ENCODE peak calls at places on chromosomes 3 and 15, in five cellular contexts. K is upper lobe of right lung, R is endothelial cell of umbilical vein, F is pancreas, Q is tibial artery. C is an unnamed sample. For H3K4me1, the result is how much of the 10 kb centered on the place peaks cover.

GRCh38 chr3:2390926-2391532 is 292.4 kb downstream of the CNTN4 start:
- DNase-seq in F (no peak), R (no peak), Q (no peak), K (no peak), C (no peak)

GRCh38 chr3:140972833-140973232 is 31.2 kb downstream of the SLC25A36 start:
- DNase-seq in K (no peak), F (no peak), Q (no peak), R (peak), C (no peak)

GRCh38 chr3:134312873-134313838 is 61.1 kb downstream of the AMOTL2 start:
- DNase-seq in R (peak), F (peak), K (peak), Q (peak), C (peak)

GRCh38 chr3:40290396-40290795 is 19.1 kb upstream of the EIF1B start:
- DNase-seq in F (no peak), K (no peak), R (no peak), Q (no peak), C (peak)

GRCh38 chr3:129694228-129694627 is 87.8 kb upstream of the PLXND1 start:
- DNase-seq in Q (no peak), R (no peak), F (no peak), K (no peak), C (no peak)

GRCh38 chr3:61358364-61358763 is 107.1 kb upstream of the FHIT start:
- DNase-seq in F (peak), Q (peak), R (no peak), K (peak), C (peak)

GRCh38 chr3:111471851-111472250 is 70.1 kb upstream of the CD96 start:
- DNase-seq in Q (no peak), R (no peak), K (no peak), F (no peak), C (no peak)

GRCh38 chr3:13598926-13599886 is 50.3 kb downstream of the FBLN2 start:
- DNase-seq in F (peak), R (no peak), K (no peak), Q (no peak), C (no peak)

GRCh38 chr3:120614765-120615164 is 18.6 kb downstream of the NDUFB4 start:
- DNase-seq in R (no peak), F (no peak), K (no peak), Q (no peak), C (no peak)

GRCh38 chr3:127997961-127998360 is 54.3 kb upstream of the SEC61A1 start:
- DNase-seq in R (no peak), K (no peak), Q (no peak), F (no peak), C (no peak)

GRCh38 chr15:53351373-53351772 is 408.1 kb downstream of the WDR72 start:
- DNase-seq in K (no peak), Q (no peak), F (no peak), R (no peak), C (no peak)

GRCh38 chr15:70113304-70113700 is 15.6 kb upstream of the TLE3 start:
- DNase-seq in K (peak), F (no peak), Q (peak), R (peak), C (peak)

GRCh38 chr3:155079795-155080546 is at the start of gene MME:
- DNase-seq in R (peak), K (peak), F (no peak), Q (no peak), C (peak)

GRCh38 chr3:151903501-151903991 is 30.1 kb downstream of the SUCNR1 start:
- DNase-seq in K (no peak), F (no peak), R (peak), Q (no peak), C (no peak)

GRCh38 chr3:106157411-106157810 is 288.6 kb upstream of the CBLB start:
- DNase-seq in F (no peak), R (no peak), K (no peak), Q (no peak), C (no peak)

GRCh38 chr3:73540969-73541740 is 83.6 kb downstream of the PDZRN3 start:
- DNase-seq in K (no peak), F (no peak), R (no peak), Q (no peak), C (no peak)

GRCh38 chr3:124519844-124520243 is 210.4 kb upstream of the UMPS start:
- DNase-seq in F (no peak), Q (no peak), R (no peak), K (no peak), C (no peak)

GRCh38 chr3:65548848-65549625 is 489.7 kb downstream of the MAGI1 start:
- DNase-seq in Q (no peak), R (no peak), K (no peak), F (no peak), C (peak)
- H3K4me3 ChIP-seq in Q (peak), R (peak), K (peak), F (peak), C (peak)

DNA sequence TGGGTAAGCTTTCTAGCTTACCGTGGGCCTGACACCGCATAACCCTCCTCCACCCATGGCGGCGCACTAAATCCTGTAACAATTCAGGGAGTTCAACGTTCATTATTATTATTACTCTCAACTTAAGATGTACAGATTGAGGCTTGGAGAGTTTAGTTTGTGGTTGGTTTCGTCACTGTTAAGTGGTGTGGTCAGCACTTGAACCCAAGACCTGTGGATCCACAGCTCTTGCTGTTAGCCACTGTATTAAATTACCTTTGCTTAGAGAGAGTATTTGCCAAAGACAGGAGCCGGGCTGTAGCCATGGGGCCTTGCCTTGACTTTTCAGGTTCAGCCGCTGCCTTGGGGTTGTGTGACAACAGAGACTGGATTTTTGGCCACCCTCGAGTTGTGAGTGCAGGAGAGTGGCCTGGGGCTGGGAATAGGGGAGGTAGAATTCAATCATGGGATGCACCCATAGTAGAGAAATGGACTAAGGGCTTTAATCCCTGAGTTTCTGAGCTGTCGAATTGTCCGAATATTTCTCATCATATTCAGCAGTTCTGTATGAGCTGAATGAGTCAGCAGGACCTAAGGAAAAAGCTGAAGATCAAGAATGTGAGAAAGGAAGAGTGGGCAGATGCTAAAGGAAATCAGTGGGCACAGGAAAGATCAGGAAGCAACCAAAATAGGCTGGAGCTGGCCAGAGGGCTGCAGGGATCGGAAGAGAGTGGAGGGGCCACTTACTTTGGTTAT is 44.6 kb upstream of the SACM1L start:
- DNase-seq in R (peak), Q (no peak), F (no peak), K (no peak), C (no peak)
- H3K4me1 ChIP-seq in R (half or more), Q (half or more), F (under half), K (half or more), C (half or more)

GRCh38 chr15:75828429-75828828 is 14.8 kb upstream of the UBE2Q2 start:
- DNase-seq in Q (no peak), F (no peak), K (no peak), R (no peak), C (no peak)

GRCh38 chr15:75830910-75831805 is 12.1 kb upstream of the UBE2Q2 start:
- DNase-seq in K (no peak), F (no peak), R (no peak), Q (no peak), C (no peak)

GRCh38 chr15:75831806-75832102 is 11.5 kb upstream of the UBE2Q2 start:
- DNase-seq in Q (no peak), F (no peak), R (no peak), K (no peak), C (no peak)

GRCh38 chr15:75823860-75824613 is 19.2 kb upstream of the UBE2Q2 start:
- DNase-seq in Q (no peak), K (no peak), R (peak), F (no peak), C (no peak)

DNA sequence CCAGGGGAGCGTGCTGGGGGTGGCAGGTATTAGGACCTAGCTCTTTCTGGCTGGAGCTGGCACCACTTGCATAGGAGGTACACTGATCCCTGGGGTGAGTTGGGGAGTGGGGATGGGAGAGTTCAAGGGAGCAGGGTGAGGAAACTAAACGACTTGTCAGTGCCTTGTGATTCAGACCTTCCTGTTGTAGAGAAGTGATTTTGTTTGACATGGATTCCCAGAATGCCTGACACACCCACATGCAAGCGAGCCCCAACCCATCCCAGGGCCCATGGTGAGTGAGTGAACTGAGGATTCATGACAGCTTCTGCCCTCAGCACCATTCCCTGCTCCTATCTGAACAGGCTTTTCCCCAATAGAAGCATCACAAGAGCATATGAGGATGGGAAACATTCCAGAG is 15.6 kb upstream of the UBE2Q2 start:
- DNase-seq in R (no peak), Q (no peak), F (no peak), K (no peak), C (no peak)
- H3K4me3 ChIP-seq in R (no peak), Q (no peak), F (no peak), K (no peak), C (no peak)

GRCh38 chr3:126306397-126306796 is 50.8 kb downstream of the KLF15 start:
- DNase-seq in F (no peak), Q (no peak), R (no peak), K (no peak), C (no peak)

GRCh38 chr3:126309162-126309561 is 48.0 kb downstream of the KLF15 start:
- DNase-seq in Q (no peak), F (no peak), K (no peak), R (no peak), C (no peak)

GRCh38 chr3:126308394-126309125 is 48.6 kb downstream of the KLF15 start:
- DNase-seq in F (no peak), Q (peak), K (no peak), R (no peak), C (no peak)

GRCh38 chr3:126307083-126307482 is 50.1 kb downstream of the KLF15 start:
- DNase-seq in K (no peak), Q (peak), R (no peak), F (no peak), C (no peak)

GRCh38 chr3:126307591-126308393 is 49.4 kb downstream of the KLF15 start:
- DNase-seq in R (no peak), F (no peak), Q (peak), K (no peak), C (no peak)
- H3K4me1 ChIP-seq in R (under half), F (under half), Q (under half), K (under half), C (under half)

DNA sequence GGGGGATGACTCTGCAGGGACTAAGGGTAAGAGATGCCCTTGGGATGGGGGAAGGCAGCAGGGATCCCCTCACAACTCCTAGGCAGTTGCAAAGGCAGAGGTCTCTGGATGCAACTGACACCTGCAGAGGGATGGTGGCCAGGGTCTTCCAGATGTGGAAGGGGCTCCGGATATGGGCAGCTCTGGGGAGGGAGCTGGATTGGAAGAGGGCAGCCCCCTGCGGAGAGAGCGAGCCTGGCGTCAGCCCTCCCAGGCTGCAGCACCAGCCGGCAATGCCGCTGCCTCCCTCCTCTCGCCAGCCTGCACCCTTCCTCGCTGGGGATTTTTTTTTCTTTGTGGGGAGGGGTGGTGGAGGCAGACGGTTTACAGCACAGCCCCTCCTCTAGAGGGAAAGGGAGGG is 1.7 kb downstream of the INSYN1 start:
- DNase-seq in K (no peak), Q (no peak), R (no peak), F (no peak), C (no peak)
- H3K4me3 ChIP-seq in K (peak), Q (peak), R (no peak), F (peak), C (peak)

GRCh38 chr15:89837134-89837829 is 22.6 kb upstream of the ANPEP start:
- DNase-seq in F (peak), Q (no peak), R (no peak), K (no peak), C (no peak)

GRCh38 chr15:89837830-89838178 is 23.2 kb upstream of the ANPEP start:
- DNase-seq in F (no peak), K (no peak), Q (no peak), R (no peak), C (no peak)

GRCh38 chr15:89835190-89835564 is 20.5 kb upstream of the ANPEP start:
- DNase-seq in F (no peak), Q (no peak), K (no peak), R (no peak), C (no peak)

GRCh38 chr15:89833966-89834365 is 19.3 kb upstream of the ANPEP start:
- DNase-seq in Q (no peak), K (no peak), R (no peak), F (no peak), C (no peak)

GRCh38 chr15:89836255-89837133 is 21.8 kb upstream of the ANPEP start:
- DNase-seq in R (no peak), K (no peak), F (no peak), Q (peak), C (no peak)
- H3K4me1 ChIP-seq in R (under half), K (under half), F (under half), Q (under half), C (under half)

GRCh38 chr3:37456791-37457190 is 282.4 kb upstream of the LRRFIP2 start:
- DNase-seq in K (no peak), R (no peak), F (no peak), Q (no peak), C (no peak)

GRCh38 chr3:37453393-37454391 is 279.3 kb upstream of the LRRFIP2 start:
- DNase-seq in R (no peak), Q (peak), K (peak), F (peak), C (peak)

GRCh38 chr3:37458162-37458895 is 283.9 kb upstream of the LRRFIP2 start:
- DNase-seq in F (no peak), R (no peak), Q (peak), K (no peak), C (peak)

GRCh38 chr3:37457392-37458065 is 283.1 kb upstream of the LRRFIP2 start:
- DNase-seq in R (peak), K (no peak), Q (no peak), F (no peak), C (peak)

GRCh38 chr3:37456270-37456708 is 281.9 kb upstream of the LRRFIP2 start:
- DNase-seq in K (peak), F (no peak), Q (peak), R (no peak), C (peak)
- H3K4me3 ChIP-seq in K (peak), F (no peak), Q (peak), R (no peak), C (peak)

DNA sequence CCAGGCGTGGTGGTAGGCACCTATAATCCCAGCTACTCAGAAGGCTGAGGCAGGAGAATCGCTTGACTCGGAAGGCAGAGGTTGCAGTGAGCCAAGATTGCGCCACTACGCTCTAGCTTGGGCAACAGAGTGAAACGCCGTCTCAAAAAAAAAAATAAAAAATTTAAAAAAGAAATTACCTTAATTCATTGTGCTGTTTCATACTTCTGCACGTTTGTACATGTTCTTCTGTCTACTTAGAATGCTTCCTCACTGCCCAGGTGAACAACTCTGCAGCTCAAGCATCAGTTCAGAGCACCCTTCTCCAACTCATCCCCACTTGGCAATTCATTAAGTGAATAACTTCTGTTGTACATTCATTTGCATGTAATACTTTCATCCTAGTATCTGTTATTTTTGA is 14.0 kb downstream of the CAPN7 start:
- DNase-seq in R (no peak), K (no peak), F (no peak), Q (no peak), C (no peak)
- H3K4me1 ChIP-seq in R (under half), K (under half), F (under half), Q (under half), C (under half)

C was measured in left ventricle myocardium inferior.